ENCODE peak calls at places on chromosome 20, in seven cellular contexts. Y is SK-N-SH, Z is SK-N-MC, X is H1, W is HCT116, I is GM12878, F is HepG2. Q is an unnamed sample.

GRCh38 chr20:1861347-1861987 is 33.7 kb upstream of the SIRPA start:
- DNase-seq in Y (no peak), Z (no peak), X (no peak), W (no peak), I (no peak), F (no peak), Q (peak; percentile 31)

GRCh38 chr20:5024103-5024502 is 22.8 kb upstream of the SLC23A2 start:
- DNase-seq in Y (no peak), Z (no peak), X (no peak), W (no peak), I (no peak), F (no peak), Q (no peak)

GRCh38 chr20:1635291-1635979 is 15.6 kb upstream of the SIRPB1 start:
- DNase-seq in Y (no peak), Z (no peak), X (no peak), W (no peak), I (no peak), F (no peak), Q (no peak)

GRCh38 chr20:4813076-4813838 is 91.5 kb downstream of the PRND start:
- DNase-seq in Y (no peak), Z (no peak), X (no peak), W (no peak), I (peak; percentile 43), F (no peak), Q (peak; percentile 40)

GRCh38 chr20:59207742-59208357 is 44.2 kb downstream of the ZNF831 start:
- DNase-seq in Y (peak; percentile 50), Z (no peak), X (peak; percentile 54), W (peak; percentile 16), I (peak; percentile 2), F (peak; percentile 53), Q (peak; percentile 11)

GRCh38 chr20:53382263-53382844 is 211.3 kb downstream of the ZNF217 start:
- DNase-seq in Y (peak; percentile 58), Z (peak; percentile 86), X (no peak), W (no peak), I (no peak), F (no peak), Q (no peak)

GRCh38 chr20:54207743-54208491 is at the start of gene PFDN4:
- DNase-seq in Y (peak; percentile 98), Z (no peak), X (peak; percentile 41), W (peak; percentile 77), I (peak; percentile 64), F (peak; percentile 88), Q (peak; percentile 90)

GRCh38 chr20:39206899-39207564 is 244.9 kb downstream of the DHX35 start:
- DNase-seq in Y (no peak), Z (no peak), X (no peak), W (no peak), I (no peak), F (no peak), Q (no peak)

GRCh38 chr20:53926428-53927028 is 143.9 kb downstream of the BCAS1 start:
- DNase-seq in Y (no peak), Z (peak; percentile 66), X (no peak), W (no peak), I (peak; percentile 99), F (peak; percentile 98), Q (peak; percentile 96)

GRCh38 chr20:50980851-50981713 is 22.5 kb downstream of the MOCS3 start:
- DNase-seq in Y (peak; percentile 83), Z (peak; percentile 18), X (no peak), W (peak; percentile 41), I (peak; percentile 2), F (peak; percentile 79), Q (peak; percentile 58)

GRCh38 chr20:1718604-1719384 is 61.2 kb upstream of the SIRPG start:
- DNase-seq in Y (no peak), Z (no peak), X (no peak), W (peak; percentile 19), I (no peak), F (no peak), Q (no peak)

DNA sequence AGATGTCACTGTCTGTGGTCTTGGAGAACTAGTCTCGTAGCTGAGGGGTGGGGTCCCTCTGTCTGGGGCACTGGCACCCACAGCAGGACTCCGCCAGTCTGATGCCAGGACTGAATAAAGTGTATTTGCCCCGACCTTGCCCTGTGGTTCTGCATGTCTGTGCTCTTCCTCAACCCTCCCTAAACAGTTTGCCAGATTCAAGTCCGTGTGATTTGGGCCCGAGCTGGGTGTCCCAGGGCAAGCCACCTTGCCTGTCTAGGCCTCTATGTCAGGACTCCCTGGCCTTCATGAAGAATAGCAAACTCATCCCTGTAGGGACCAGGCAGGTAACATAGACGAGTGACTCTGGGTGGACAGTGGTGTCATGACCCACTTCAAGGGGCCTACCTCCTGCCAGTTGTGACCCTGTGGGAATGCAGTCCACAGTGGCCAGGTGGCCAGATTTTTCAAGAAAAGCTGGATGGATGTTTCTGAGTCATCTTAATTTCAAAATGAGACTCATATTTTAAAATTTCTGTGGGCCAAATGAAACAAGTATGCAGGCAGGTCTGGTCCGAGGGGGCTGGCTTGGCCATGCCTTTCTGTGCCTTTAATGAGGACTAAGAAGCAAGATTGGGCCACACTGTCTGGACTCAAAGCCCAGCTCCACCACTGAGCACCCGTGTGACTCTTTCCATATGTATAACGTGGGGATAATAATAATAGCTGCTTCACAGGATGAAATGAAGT is 3.4 kb downstream of the SOX12 start:
- DNase-seq in Y (no peak), Z (no peak), X (no peak), W (no peak), I (no peak), F (no peak), Q (no peak)
- H3K9ac ChIP-seq in Y (no peak overlapping the region), Z (peak overlapping the region; percentile 37), X (no peak overlapping the region), W (no peak overlapping the region), I (no peak overlapping the region), F (peak overlapping the region; percentile 25), Q (no peak overlapping the region)

GRCh38 chr20:20367681-20368413 is at the start of gene INSM1:
- DNase-seq in Y (peak; percentile 47), Z (no peak), X (no peak), W (no peak), I (no peak), F (no peak), Q (no peak)
- TF ChIP-seq POLR2AphosphoS5 in Y (no peak), Z (no peak), X (no peak), W (no peak), I (no peak), F (no peak), Q (no peak)

DNA sequence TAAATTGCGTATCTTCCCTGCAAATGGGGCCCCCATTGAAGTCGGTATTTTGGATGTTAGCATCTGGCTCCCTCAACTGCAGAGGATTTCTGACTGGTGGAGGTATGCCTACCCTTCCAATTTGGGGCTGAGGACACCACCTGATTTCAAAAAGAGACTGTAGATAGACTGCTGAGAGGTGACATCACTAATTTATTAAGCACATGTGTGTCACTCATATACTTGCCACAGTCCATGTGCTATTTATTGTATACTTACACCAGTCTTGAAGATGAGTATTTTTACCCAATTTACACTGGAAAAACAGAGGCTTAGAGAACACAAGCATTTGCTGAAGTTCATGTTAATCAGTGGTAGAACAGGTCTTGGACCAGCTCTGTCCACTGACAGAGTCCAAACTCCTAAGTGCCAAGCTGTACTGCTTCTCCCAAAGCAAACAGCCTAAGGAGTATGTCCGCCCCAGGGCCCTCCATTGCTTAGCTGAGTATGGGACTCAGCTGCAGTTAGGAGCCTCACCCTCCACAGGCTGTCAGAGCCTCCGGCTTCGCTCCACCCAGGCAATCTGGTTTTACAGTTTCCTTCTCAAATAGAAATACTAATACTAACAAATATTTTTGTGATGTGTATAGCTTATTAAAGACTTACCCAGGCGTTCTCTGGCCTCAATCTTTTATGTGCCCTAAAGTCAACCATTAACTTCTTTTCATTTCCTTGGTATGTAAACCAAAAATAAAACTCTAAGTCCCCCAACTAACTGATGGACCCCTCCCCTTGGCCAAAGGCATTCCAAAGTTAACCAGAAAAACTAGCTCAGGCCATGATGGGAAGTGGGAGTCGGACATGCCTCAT is 17.5 kb downstream of the RIN2 start:
- DNase-seq in Y (no peak), Z (no peak), X (no peak), W (no peak), I (no peak), F (no peak), Q (no peak)
- H3K9ac ChIP-seq in Y (no peak overlapping the region), Z (no peak overlapping the region), X (no peak overlapping the region), W (no peak overlapping the region), I (no peak overlapping the region), F (no peak overlapping the region), Q (no peak overlapping the region)

DNA sequence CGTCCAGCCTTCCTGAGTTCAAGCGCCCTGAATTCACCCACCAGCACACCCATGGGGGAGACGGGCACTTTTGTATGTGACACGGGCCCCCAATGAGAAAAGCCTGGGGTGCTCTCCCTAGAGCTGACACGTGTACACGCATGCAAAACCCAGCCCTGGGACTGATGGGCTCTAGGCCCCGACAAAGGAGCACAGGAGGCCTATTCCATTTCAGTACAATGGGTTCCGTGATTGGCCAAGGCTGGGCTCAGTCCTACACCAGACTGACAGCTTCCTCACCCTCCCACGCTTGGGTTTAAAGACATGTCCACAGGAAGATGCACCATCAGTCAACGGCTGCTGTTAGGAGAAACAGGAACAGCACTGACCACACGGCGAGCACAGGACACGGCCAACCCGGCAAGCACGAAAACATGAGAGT is 8.8 kb downstream of the ZBTB46 start:
- DNase-seq in Y (no peak), Z (no peak), X (no peak), W (no peak), I (no peak), F (no peak), Q (no peak)
- TF ChIP-seq POLR2AphosphoS5 in Y (no peak), Z (no peak), X (no peak), W (no peak), I (no peak), F (no peak), Q (no peak)

GRCh38 chr20:17902531-17903083 is 66.0 kb downstream of the SNX5 start:
- DNase-seq in Y (no peak), Z (no peak), X (no peak), W (no peak), I (no peak), F (no peak), Q (no peak)
- H3K9ac ChIP-seq in Y (no peak overlapping the region), Z (no peak overlapping the region), X (no peak overlapping the region), W (no peak overlapping the region), I (no peak overlapping the region), F (no peak overlapping the region), Q (no peak overlapping the region)

DNA sequence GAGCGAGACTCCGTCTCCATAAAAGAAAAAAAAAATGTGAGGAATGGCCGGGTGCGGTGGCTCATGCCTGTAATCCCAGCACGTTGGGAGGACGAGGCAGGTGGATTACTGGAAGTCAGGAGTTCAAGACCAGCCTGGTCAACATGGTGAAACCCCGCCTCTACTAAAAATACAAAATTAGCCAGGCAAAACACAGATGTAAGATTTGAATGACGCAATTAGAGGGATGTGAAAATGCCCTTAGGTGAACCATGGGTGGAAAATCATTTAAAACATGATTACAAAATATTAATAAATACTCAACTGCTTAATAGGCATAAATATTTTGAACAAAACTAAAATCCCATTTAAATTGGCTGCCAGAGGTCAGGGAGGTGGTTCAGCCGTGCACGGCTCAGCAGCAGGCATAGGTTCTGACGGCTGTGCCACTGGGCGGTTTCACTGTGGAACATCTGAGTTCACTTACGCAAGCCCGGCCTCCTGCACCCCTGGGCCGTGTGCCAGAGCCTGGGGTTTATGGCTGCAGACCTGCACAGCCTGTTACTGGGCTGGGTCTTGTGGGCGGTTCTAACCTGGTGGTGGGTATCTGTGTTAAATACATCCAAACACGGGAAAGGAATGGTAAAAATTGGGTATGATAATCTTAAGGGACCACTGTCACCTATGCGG is 21.1 kb downstream of the COL9A3 start:
- DNase-seq in Y (peak; percentile 92), Z (no peak), X (no peak), W (no peak), I (no peak), F (peak; percentile 68), Q (no peak)
- TF ChIP-seq POLR2AphosphoS5 in Y (no peak), Z (no peak), X (no peak), W (no peak), I (no peak), F (no peak), Q (no peak)

GRCh38 chr20:60408435-60408834 is 450.2 kb downstream of the CDH26 start:
- DNase-seq in Y (no peak), Z (no peak), X (no peak), W (no peak), I (no peak), F (no peak), Q (no peak)
- H3K9ac ChIP-seq in Y (no peak overlapping the region), Z (no peak overlapping the region), X (no peak overlapping the region), W (no peak overlapping the region), I (no peak overlapping the region), F (no peak overlapping the region), Q (no peak overlapping the region)